ENCODE peak calls at places on chromosomes 16 and 17, in eight cellular contexts. One of them, this sample, is unnamed.

GRCh38 chr16:77531741-77532140 is 96.9 kb upstream of the ADAMTS18 start:
- DNase-seq in effector memory CD4-positive, alpha-beta T cell: no peak
- DNase-seq in AG04450: no peak
- DNase-seq in endothelial cell of umbilical vein: peak; percentile 63
- DNase-seq in psoas muscle: no peak
- DNase-seq in A549: no peak
- DNase-seq in CD4-positive, CD25-positive, alpha-beta regulatory T cell: no peak
- DNase-seq in transverse colon: no peak
- DNase-seq in this sample: no peak

GRCh38 chr16:54936086-54936978 is 5.7 kb downstream of the IRX5 start:
- DNase-seq in psoas muscle: no peak
- DNase-seq in transverse colon: no peak
- DNase-seq in endothelial cell of umbilical vein: peak; percentile 14
- DNase-seq in A549: no peak
- DNase-seq in CD4-positive, CD25-positive, alpha-beta regulatory T cell: no peak
- DNase-seq in effector memory CD4-positive, alpha-beta T cell: no peak
- DNase-seq in AG04450: no peak
- DNase-seq in this sample: no peak

GRCh38 chr16:11402745-11403533 is 57.7 kb downstream of the RMI2 start:
- DNase-seq in AG04450: no peak
- DNase-seq in effector memory CD4-positive, alpha-beta T cell: no peak
- DNase-seq in CD4-positive, CD25-positive, alpha-beta regulatory T cell: no peak
- DNase-seq in transverse colon: no peak
- DNase-seq in A549: no peak
- DNase-seq in endothelial cell of umbilical vein: no peak
- DNase-seq in psoas muscle: no peak
- DNase-seq in this sample: no peak

GRCh38 chr17:7383742-7384488 is 3.0 kb downstream of the TNK1 start:
- DNase-seq in endothelial cell of umbilical vein: peak; percentile 39
- DNase-seq in CD4-positive, CD25-positive, alpha-beta regulatory T cell: peak; percentile 78
- DNase-seq in effector memory CD4-positive, alpha-beta T cell: peak; percentile 72
- DNase-seq in transverse colon: peak; percentile 54
- DNase-seq in A549: no peak
- DNase-seq in AG04450: no peak
- DNase-seq in psoas muscle: peak; percentile 52
- DNase-seq in this sample: peak; percentile 82

GRCh38 chr17:19412510-19412909 is 1.5 kb downstream of the RNF112 start:
- DNase-seq in CD4-positive, CD25-positive, alpha-beta regulatory T cell: no peak
- DNase-seq in A549: no peak
- DNase-seq in psoas muscle: no peak
- DNase-seq in effector memory CD4-positive, alpha-beta T cell: no peak
- DNase-seq in endothelial cell of umbilical vein: no peak
- DNase-seq in transverse colon: no peak
- DNase-seq in AG04450: no peak
- DNase-seq in this sample: no peak

GRCh38 chr16:68273896-68274295 is 9.6 kb downstream of the SLC7A6 start:
- DNase-seq in transverse colon: no peak
- DNase-seq in AG04450: no peak
- DNase-seq in A549: no peak
- DNase-seq in CD4-positive, CD25-positive, alpha-beta regulatory T cell: no peak
- DNase-seq in effector memory CD4-positive, alpha-beta T cell: no peak
- DNase-seq in endothelial cell of umbilical vein: no peak
- DNase-seq in psoas muscle: no peak
- DNase-seq in this sample: no peak

GRCh38 chr17:81993726-81994592 is 16.5 kb downstream of the ASPSCR1 start:
- DNase-seq in transverse colon: no peak
- DNase-seq in effector memory CD4-positive, alpha-beta T cell: no peak
- DNase-seq in CD4-positive, CD25-positive, alpha-beta regulatory T cell: no peak
- DNase-seq in AG04450: no peak
- DNase-seq in A549: no peak
- DNase-seq in endothelial cell of umbilical vein: no peak
- DNase-seq in psoas muscle: no peak
- DNase-seq in this sample: no peak

GRCh38 chr16:78002915-78003538 is 19.3 kb upstream of the CLEC3A start:
- DNase-seq in CD4-positive, CD25-positive, alpha-beta regulatory T cell: peak; percentile 32
- DNase-seq in psoas muscle: peak; percentile 78
- DNase-seq in endothelial cell of umbilical vein: peak; percentile 88
- DNase-seq in AG04450: peak; percentile 79
- DNase-seq in A549: peak; percentile 72
- DNase-seq in transverse colon: peak; percentile 79
- DNase-seq in effector memory CD4-positive, alpha-beta T cell: peak; percentile 27
- DNase-seq in this sample: peak; percentile 50

GRCh38 chr17:56642424-56642823 is 48.9 kb downstream of the NOG start:
- DNase-seq in effector memory CD4-positive, alpha-beta T cell: no peak
- DNase-seq in psoas muscle: no peak
- DNase-seq in CD4-positive, CD25-positive, alpha-beta regulatory T cell: no peak
- DNase-seq in transverse colon: no peak
- DNase-seq in AG04450: no peak
- DNase-seq in A549: no peak
- DNase-seq in endothelial cell of umbilical vein: no peak
- DNase-seq in this sample: no peak

GRCh38 chr17:68199837-68200688 is 47.8 kb upstream of the AMZ2 start:
- DNase-seq in AG04450: no peak
- DNase-seq in psoas muscle: no peak
- DNase-seq in endothelial cell of umbilical vein: peak; percentile 21
- DNase-seq in A549: no peak
- DNase-seq in transverse colon: no peak
- DNase-seq in CD4-positive, CD25-positive, alpha-beta regulatory T cell: no peak
- DNase-seq in effector memory CD4-positive, alpha-beta T cell: no peak
- DNase-seq in this sample: peak; percentile 33

DNA sequence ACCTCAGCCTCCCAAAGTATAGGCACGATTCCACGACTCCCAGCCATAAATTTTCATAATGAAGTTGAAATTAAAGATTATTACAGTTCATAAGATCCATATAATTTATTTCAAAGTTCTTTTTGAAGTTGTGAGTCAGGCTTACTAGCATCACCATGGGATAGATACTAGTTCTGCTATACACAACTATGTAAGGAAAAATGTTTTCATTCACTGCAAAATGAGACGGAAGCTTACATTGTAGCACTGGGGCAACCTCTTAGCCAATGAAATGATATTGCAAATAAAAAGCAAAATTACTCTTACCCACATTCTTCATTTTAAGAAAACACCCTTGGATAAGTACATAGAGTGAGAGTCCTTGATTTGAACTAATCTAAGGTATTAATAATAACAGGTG is 18.8 kb upstream of the MARCHF10 start:
- DNase-seq in endothelial cell of umbilical vein: no peak
- DNase-seq in effector memory CD4-positive, alpha-beta T cell: no peak
- DNase-seq in transverse colon: no peak
- DNase-seq in A549: no peak
- DNase-seq in AG04450: no peak
- DNase-seq in CD4-positive, CD25-positive, alpha-beta regulatory T cell: no peak
- DNase-seq in psoas muscle: no peak
- DNase-seq in this sample: no peak
- H3K27ac ChIP-seq in endothelial cell of umbilical vein: no peak overlapping the region
- H3K27ac ChIP-seq in effector memory CD4-positive, alpha-beta T cell: no peak overlapping the region
- H3K27ac ChIP-seq in transverse colon: no peak overlapping the region
- H3K27ac ChIP-seq in A549: peak overlapping the region; percentile 95
- H3K27ac ChIP-seq in AG04450: no peak overlapping the region
- H3K27ac ChIP-seq in CD4-positive, CD25-positive, alpha-beta regulatory T cell: no peak overlapping the region
- H3K27ac ChIP-seq in psoas muscle: no peak overlapping the region
- H3K27ac ChIP-seq in this sample: no peak overlapping the region

DNA sequence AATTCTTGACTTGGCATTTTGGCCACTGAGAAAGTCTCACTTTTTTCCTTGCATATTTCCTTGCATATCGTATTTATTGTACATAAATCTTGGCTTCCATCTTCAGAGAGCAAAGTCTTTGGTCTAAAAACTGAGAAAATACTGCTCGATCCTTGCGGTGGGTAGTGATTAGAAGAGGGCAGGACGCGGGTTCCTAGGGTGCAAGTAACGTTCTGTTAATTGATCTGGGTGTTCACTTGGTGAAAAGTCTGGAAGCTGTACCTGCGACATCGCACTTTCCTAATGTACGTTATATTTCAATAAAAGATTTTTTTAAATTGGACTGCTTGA is 758 bp upstream of the UBALD2 start:
- DNase-seq in psoas muscle: no peak
- DNase-seq in CD4-positive, CD25-positive, alpha-beta regulatory T cell: no peak
- DNase-seq in endothelial cell of umbilical vein: no peak
- DNase-seq in transverse colon: no peak
- DNase-seq in AG04450: no peak
- DNase-seq in effector memory CD4-positive, alpha-beta T cell: no peak
- DNase-seq in A549: no peak
- DNase-seq in this sample: no peak
- H3K4me3 ChIP-seq in psoas muscle: peak overlapping the region; percentile 86
- H3K4me3 ChIP-seq in CD4-positive, CD25-positive, alpha-beta regulatory T cell: peak overlapping the region; percentile 63
- H3K4me3 ChIP-seq in endothelial cell of umbilical vein: no peak overlapping the region
- H3K4me3 ChIP-seq in transverse colon: no peak overlapping the region
- H3K4me3 ChIP-seq in AG04450: no peak overlapping the region
- H3K4me3 ChIP-seq in effector memory CD4-positive, alpha-beta T cell: peak overlapping the region; percentile 26
- H3K4me3 ChIP-seq in A549: peak overlapping the region; percentile 23
- H3K4me3 ChIP-seq in this sample: peak overlapping the region; percentile 20

DNA sequence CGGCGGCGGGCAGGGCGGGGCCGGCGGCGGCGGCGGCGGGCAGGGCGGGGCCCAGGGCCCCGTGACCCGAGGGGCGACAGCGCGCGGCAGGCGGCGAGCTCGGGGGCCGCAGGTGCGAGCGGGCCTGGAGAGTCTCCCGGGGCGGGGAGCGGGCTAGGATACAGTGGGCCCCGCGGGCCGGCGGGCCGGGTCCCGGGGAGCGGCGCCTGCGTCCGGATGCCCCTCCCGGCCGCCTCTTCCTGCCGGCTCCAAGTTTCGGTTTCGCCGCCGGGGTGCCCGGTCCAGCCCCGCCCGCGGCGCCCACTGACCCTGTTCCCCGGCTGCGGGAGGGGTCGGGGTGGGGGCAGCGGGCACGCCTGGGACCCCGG is at the start of gene RNF213:
- DNase-seq in effector memory CD4-positive, alpha-beta T cell: peak; percentile 54
- DNase-seq in psoas muscle: peak; percentile 60
- DNase-seq in transverse colon: peak; percentile 75
- DNase-seq in A549: peak; percentile 83
- DNase-seq in CD4-positive, CD25-positive, alpha-beta regulatory T cell: peak; percentile 60
- DNase-seq in AG04450: no peak
- DNase-seq in endothelial cell of umbilical vein: peak; percentile 6
- DNase-seq in this sample: peak; percentile 54
- H3K27ac ChIP-seq in effector memory CD4-positive, alpha-beta T cell: peak within 1 kb of the TSS; percentile 88
- H3K27ac ChIP-seq in psoas muscle: peak within 1 kb of the TSS; percentile 95
- H3K27ac ChIP-seq in transverse colon: peak within 1 kb of the TSS; percentile 100
- H3K27ac ChIP-seq in A549: peak within 1 kb of the TSS; percentile 100
- H3K27ac ChIP-seq in CD4-positive, CD25-positive, alpha-beta regulatory T cell: peak within 1 kb of the TSS; percentile 94
- H3K27ac ChIP-seq in AG04450: peak within 1 kb of the TSS; percentile 68
- H3K27ac ChIP-seq in endothelial cell of umbilical vein: peak within 1 kb of the TSS; percentile 82
- H3K27ac ChIP-seq in this sample: peak within 1 kb of the TSS; percentile 89

GRCh38 chr16:88970539-88971065 is 6.4 kb downstream of the CBFA2T3 start:
- DNase-seq in A549: no peak
- DNase-seq in transverse colon: no peak
- DNase-seq in AG04450: no peak
- DNase-seq in psoas muscle: no peak
- DNase-seq in effector memory CD4-positive, alpha-beta T cell: no peak
- DNase-seq in CD4-positive, CD25-positive, alpha-beta regulatory T cell: no peak
- DNase-seq in endothelial cell of umbilical vein: no peak
- DNase-seq in this sample: no peak
- H3K4me3 ChIP-seq in A549: no peak overlapping the region
- H3K4me3 ChIP-seq in transverse colon: no peak overlapping the region
- H3K4me3 ChIP-seq in AG04450: no peak overlapping the region
- H3K4me3 ChIP-seq in psoas muscle: no peak overlapping the region
- H3K4me3 ChIP-seq in effector memory CD4-positive, alpha-beta T cell: no peak overlapping the region
- H3K4me3 ChIP-seq in CD4-positive, CD25-positive, alpha-beta regulatory T cell: no peak overlapping the region
- H3K4me3 ChIP-seq in endothelial cell of umbilical vein: no peak overlapping the region
- H3K4me3 ChIP-seq in this sample: no peak overlapping the region

GRCh38 chr17:42792545-42792944 is 6.0 kb downstream of the COA3 start:
- DNase-seq in A549: no peak
- DNase-seq in effector memory CD4-positive, alpha-beta T cell: no peak
- DNase-seq in transverse colon: no peak
- DNase-seq in endothelial cell of umbilical vein: no peak
- DNase-seq in psoas muscle: no peak
- DNase-seq in AG04450: no peak
- DNase-seq in CD4-positive, CD25-positive, alpha-beta regulatory T cell: no peak
- DNase-seq in this sample: no peak
- H3K27ac ChIP-seq in A549: no peak overlapping the region
- H3K27ac ChIP-seq in effector memory CD4-positive, alpha-beta T cell: no peak overlapping the region
- H3K27ac ChIP-seq in transverse colon: no peak overlapping the region
- H3K27ac ChIP-seq in endothelial cell of umbilical vein: no peak overlapping the region
- H3K27ac ChIP-seq in psoas muscle: no peak overlapping the region
- H3K27ac ChIP-seq in AG04450: no peak overlapping the region
- H3K27ac ChIP-seq in CD4-positive, CD25-positive, alpha-beta regulatory T cell: no peak overlapping the region
- H3K27ac ChIP-seq in this sample: no peak overlapping the region

GRCh38 chr17:80705988-80706387 is 161.3 kb downstream of the RPTOR start:
- DNase-seq in psoas muscle: no peak
- DNase-seq in effector memory CD4-positive, alpha-beta T cell: no peak
- DNase-seq in transverse colon: no peak
- DNase-seq in A549: no peak
- DNase-seq in CD4-positive, CD25-positive, alpha-beta regulatory T cell: no peak
- DNase-seq in AG04450: no peak
- DNase-seq in endothelial cell of umbilical vein: no peak
- DNase-seq in this sample: no peak
- H3K4me3 ChIP-seq in psoas muscle: no peak overlapping the region
- H3K4me3 ChIP-seq in effector memory CD4-positive, alpha-beta T cell: no peak overlapping the region
- H3K4me3 ChIP-seq in transverse colon: no peak overlapping the region
- H3K4me3 ChIP-seq in A549: no peak overlapping the region
- H3K4me3 ChIP-seq in CD4-positive, CD25-positive, alpha-beta regulatory T cell: no peak overlapping the region
- H3K4me3 ChIP-seq in AG04450: no peak overlapping the region
- H3K4me3 ChIP-seq in endothelial cell of umbilical vein: no peak overlapping the region
- H3K4me3 ChIP-seq in this sample: no peak overlapping the region

This sample was measured in CD4-positive, alpha-beta memory T cell.